ENCODE peak calls at places on chromosomes 16 and 17, in eight cellular contexts. One of them, this sample, is unnamed.

GRCh38 chr17:65561394-65562205 is at the start of gene AXIN2:
- DNase-seq in amniotic stem cell: peak; percentile 64
- DNase-seq in cardiac fibroblast: peak; percentile 89
- DNase-seq in epithelial cell of esophagus: peak; percentile 87
- DNase-seq in CD8-positive, alpha-beta T cell: peak; percentile 84
- DNase-seq in IMR-90: peak; percentile 85
- DNase-seq in NCI-H1092: peak; percentile 63
- DNase-seq in NCI-H1105: peak; percentile 65
- DNase-seq in this sample: peak; percentile 96

GRCh38 chr17:82486186-82487084 is 27.9 kb downstream of the NARF start:
- DNase-seq in cardiac fibroblast: no peak
- DNase-seq in amniotic stem cell: no peak
- DNase-seq in NCI-H1105: no peak
- DNase-seq in CD8-positive, alpha-beta T cell: no peak
- DNase-seq in IMR-90: no peak
- DNase-seq in NCI-H1092: no peak
- DNase-seq in epithelial cell of esophagus: peak; percentile 18
- DNase-seq in this sample: no peak

GRCh38 chr16:10868089-10868488 is 8.9 kb upstream of the CIITA start:
- DNase-seq in IMR-90: no peak
- DNase-seq in amniotic stem cell: no peak
- DNase-seq in NCI-H1092: no peak
- DNase-seq in cardiac fibroblast: no peak
- DNase-seq in CD8-positive, alpha-beta T cell: no peak
- DNase-seq in epithelial cell of esophagus: no peak
- DNase-seq in NCI-H1105: no peak
- DNase-seq in this sample: no peak

GRCh38 chr17:27871407-27871806 is 21.8 kb downstream of the LYRM9 start:
- DNase-seq in NCI-H1092: no peak
- DNase-seq in epithelial cell of esophagus: no peak
- DNase-seq in cardiac fibroblast: no peak
- DNase-seq in IMR-90: no peak
- DNase-seq in CD8-positive, alpha-beta T cell: no peak
- DNase-seq in amniotic stem cell: no peak
- DNase-seq in NCI-H1105: no peak
- DNase-seq in this sample: no peak

GRCh38 chr17:71631483-71631882 is 489.3 kb upstream of the SOX9 start:
- DNase-seq in CD8-positive, alpha-beta T cell: no peak
- DNase-seq in amniotic stem cell: no peak
- DNase-seq in IMR-90: peak; percentile 37
- DNase-seq in epithelial cell of esophagus: peak; percentile 66
- DNase-seq in cardiac fibroblast: peak; percentile 67
- DNase-seq in NCI-H1105: no peak
- DNase-seq in NCI-H1092: no peak
- DNase-seq in this sample: peak; percentile 53

GRCh38 chr16:50338371-50339231 is 30.2 kb downstream of the BRD7 start:
- DNase-seq in IMR-90: peak; percentile 43
- DNase-seq in NCI-H1092: no peak
- DNase-seq in NCI-H1105: no peak
- DNase-seq in cardiac fibroblast: no peak
- DNase-seq in epithelial cell of esophagus: no peak
- DNase-seq in amniotic stem cell: no peak
- DNase-seq in CD8-positive, alpha-beta T cell: no peak
- DNase-seq in this sample: no peak

GRCh38 chr16:60788631-60789030 is 1247.6 kb downstream of the CDH8 start:
- DNase-seq in epithelial cell of esophagus: no peak
- DNase-seq in amniotic stem cell: no peak
- DNase-seq in NCI-H1092: no peak
- DNase-seq in cardiac fibroblast: no peak
- DNase-seq in IMR-90: no peak
- DNase-seq in CD8-positive, alpha-beta T cell: no peak
- DNase-seq in NCI-H1105: no peak
- DNase-seq in this sample: no peak

GRCh38 chr17:45092932-45093430 is 31.9 kb downstream of the NMT1 start:
- DNase-seq in amniotic stem cell: peak; percentile 96
- DNase-seq in NCI-H1092: peak; percentile 85
- DNase-seq in epithelial cell of esophagus: peak; percentile 97
- DNase-seq in IMR-90: peak; percentile 99
- DNase-seq in CD8-positive, alpha-beta T cell: no peak
- DNase-seq in cardiac fibroblast: peak; percentile 98
- DNase-seq in NCI-H1105: no peak
- DNase-seq in this sample: peak; percentile 97

GRCh38 chr17:15261818-15262290 is 3.3 kb downstream of the PMP22 start:
- DNase-seq in amniotic stem cell: no peak
- DNase-seq in NCI-H1105: no peak
- DNase-seq in NCI-H1092: no peak
- DNase-seq in cardiac fibroblast: peak; percentile 49
- DNase-seq in IMR-90: no peak
- DNase-seq in epithelial cell of esophagus: no peak
- DNase-seq in CD8-positive, alpha-beta T cell: no peak
- DNase-seq in this sample: peak; percentile 51

GRCh38 chr17:15377608-15378007 is 36.2 kb upstream of the TEKT3 start:
- DNase-seq in NCI-H1105: no peak
- DNase-seq in NCI-H1092: no peak
- DNase-seq in IMR-90: peak; percentile 54
- DNase-seq in CD8-positive, alpha-beta T cell: no peak
- DNase-seq in amniotic stem cell: no peak
- DNase-seq in epithelial cell of esophagus: no peak
- DNase-seq in cardiac fibroblast: peak; percentile 14
- DNase-seq in this sample: peak; percentile 73

GRCh38 chr16:48157302-48157701 is 1.5 kb upstream of the ABCC12 start:
- DNase-seq in NCI-H1105: no peak
- DNase-seq in CD8-positive, alpha-beta T cell: no peak
- DNase-seq in cardiac fibroblast: no peak
- DNase-seq in amniotic stem cell: no peak
- DNase-seq in epithelial cell of esophagus: no peak
- DNase-seq in NCI-H1092: no peak
- DNase-seq in IMR-90: no peak
- DNase-seq in this sample: no peak

GRCh38 chr17:11996722-11997146 is 541 bp downstream of the ZNF18 start:
- DNase-seq in NCI-H1092: no peak
- DNase-seq in IMR-90: peak; percentile 28
- DNase-seq in amniotic stem cell: peak; percentile 22
- DNase-seq in CD8-positive, alpha-beta T cell: peak; percentile 22
- DNase-seq in epithelial cell of esophagus: peak; percentile 41
- DNase-seq in NCI-H1105: peak; percentile 64
- DNase-seq in cardiac fibroblast: peak; percentile 50
- DNase-seq in this sample: no peak

GRCh38 chr17:8470447-8471047 is 34.9 kb downstream of the NDEL1 start:
- DNase-seq in cardiac fibroblast: no peak
- DNase-seq in NCI-H1092: no peak
- DNase-seq in NCI-H1105: peak; percentile 86
- DNase-seq in epithelial cell of esophagus: no peak
- DNase-seq in IMR-90: no peak
- DNase-seq in CD8-positive, alpha-beta T cell: no peak
- DNase-seq in amniotic stem cell: no peak
- DNase-seq in this sample: peak; percentile 27

GRCh38 chr17:30112794-30113193 is 3.8 kb upstream of the NSRP1 start:
- DNase-seq in epithelial cell of esophagus: no peak
- DNase-seq in amniotic stem cell: no peak
- DNase-seq in CD8-positive, alpha-beta T cell: no peak
- DNase-seq in NCI-H1092: no peak
- DNase-seq in NCI-H1105: no peak
- DNase-seq in cardiac fibroblast: no peak
- DNase-seq in IMR-90: no peak
- DNase-seq in this sample: no peak

GRCh38 chr17:40551874-40552768 is 13.2 kb downstream of the CCR7 start:
- DNase-seq in epithelial cell of esophagus: no peak
- DNase-seq in NCI-H1092: no peak
- DNase-seq in NCI-H1105: no peak
- DNase-seq in amniotic stem cell: peak; percentile 91
- DNase-seq in cardiac fibroblast: peak; percentile 99
- DNase-seq in CD8-positive, alpha-beta T cell: no peak
- DNase-seq in IMR-90: peak; percentile 99
- DNase-seq in this sample: peak; percentile 97

GRCh38 chr17:49494937-49495841 is at the start of gene NGFR:
- DNase-seq in cardiac fibroblast: no peak
- DNase-seq in IMR-90: peak; percentile 13
- DNase-seq in NCI-H1105: peak; percentile 17
- DNase-seq in CD8-positive, alpha-beta T cell: peak; percentile 36
- DNase-seq in NCI-H1092: no peak
- DNase-seq in epithelial cell of esophagus: peak; percentile 34
- DNase-seq in amniotic stem cell: no peak
- DNase-seq in this sample: no peak

GRCh38 chr17:57379237-57380054 is 123.1 kb downstream of the MSI2 start:
- DNase-seq in IMR-90: peak; percentile 12
- DNase-seq in CD8-positive, alpha-beta T cell: no peak
- DNase-seq in NCI-H1105: no peak
- DNase-seq in cardiac fibroblast: peak; percentile 40
- DNase-seq in amniotic stem cell: no peak
- DNase-seq in NCI-H1092: no peak
- DNase-seq in epithelial cell of esophagus: no peak
- DNase-seq in this sample: peak; percentile 27

GRCh38 chr17:80419255-80419654 is 4.3 kb downstream of the ENDOV start:
- DNase-seq in CD8-positive, alpha-beta T cell: no peak
- DNase-seq in amniotic stem cell: no peak
- DNase-seq in NCI-H1105: no peak
- DNase-seq in NCI-H1092: no peak
- DNase-seq in epithelial cell of esophagus: no peak
- DNase-seq in IMR-90: no peak
- DNase-seq in cardiac fibroblast: no peak
- DNase-seq in this sample: no peak

GRCh38 chr17:79988163-79988971 is 47.3 kb downstream of the TBC1D16 start:
- DNase-seq in CD8-positive, alpha-beta T cell: no peak
- DNase-seq in IMR-90: peak; percentile 89
- DNase-seq in epithelial cell of esophagus: peak; percentile 45
- DNase-seq in NCI-H1092: peak; percentile 16
- DNase-seq in NCI-H1105: peak; percentile 41
- DNase-seq in cardiac fibroblast: peak; percentile 79
- DNase-seq in amniotic stem cell: peak; percentile 65
- DNase-seq in this sample: peak; percentile 87

GRCh38 chr16:47604306-47604705 is 143.2 kb downstream of the PHKB start:
- DNase-seq in epithelial cell of esophagus: no peak
- DNase-seq in NCI-H1105: no peak
- DNase-seq in amniotic stem cell: no peak
- DNase-seq in cardiac fibroblast: no peak
- DNase-seq in CD8-positive, alpha-beta T cell: no peak
- DNase-seq in NCI-H1092: no peak
- DNase-seq in IMR-90: no peak
- DNase-seq in this sample: no peak

GRCh38 chr16:55480228-55480655 is 1.2 kb downstream of the MMP2 start:
- DNase-seq in cardiac fibroblast: peak; percentile 92
- DNase-seq in amniotic stem cell: peak; percentile 73
- DNase-seq in IMR-90: peak; percentile 93
- DNase-seq in NCI-H1105: peak; percentile 17
- DNase-seq in NCI-H1092: no peak
- DNase-seq in CD8-positive, alpha-beta T cell: no peak
- DNase-seq in epithelial cell of esophagus: peak; percentile 26
- DNase-seq in this sample: peak; percentile 92

GRCh38 chr16:48295493-48296281 is 48.3 kb upstream of the ABCC11 start:
- DNase-seq in amniotic stem cell: no peak
- DNase-seq in NCI-H1092: no peak
- DNase-seq in IMR-90: no peak
- DNase-seq in CD8-positive, alpha-beta T cell: no peak
- DNase-seq in NCI-H1105: no peak
- DNase-seq in cardiac fibroblast: no peak
- DNase-seq in epithelial cell of esophagus: peak; percentile 91
- DNase-seq in this sample: no peak

GRCh38 chr17:19024101-19025078 is 19.8 kb upstream of the FAM83G start:
- DNase-seq in IMR-90: peak; percentile 26
- DNase-seq in CD8-positive, alpha-beta T cell: no peak
- DNase-seq in NCI-H1105: no peak
- DNase-seq in NCI-H1092: no peak
- DNase-seq in epithelial cell of esophagus: peak; percentile 96
- DNase-seq in cardiac fibroblast: peak; percentile 78
- DNase-seq in amniotic stem cell: peak; percentile 8
- DNase-seq in this sample: no peak

GRCh38 chr17:187130-187529 is 5.7 kb upstream of the DOC2B start:
- DNase-seq in epithelial cell of esophagus: no peak
- DNase-seq in NCI-H1105: no peak
- DNase-seq in amniotic stem cell: no peak
- DNase-seq in cardiac fibroblast: no peak
- DNase-seq in IMR-90: no peak
- DNase-seq in NCI-H1092: no peak
- DNase-seq in CD8-positive, alpha-beta T cell: no peak
- DNase-seq in this sample: no peak

GRCh38 chr17:78697122-78697845 is 84.8 kb downstream of the CYTH1 start:
- DNase-seq in CD8-positive, alpha-beta T cell: no peak
- DNase-seq in IMR-90: peak; percentile 56
- DNase-seq in NCI-H1092: no peak
- DNase-seq in NCI-H1105: no peak
- DNase-seq in epithelial cell of esophagus: no peak
- DNase-seq in amniotic stem cell: no peak
- DNase-seq in cardiac fibroblast: peak; percentile 67
- DNase-seq in this sample: peak; percentile 69

GRCh38 chr17:78117027-78117981 is 11.3 kb downstream of the TMC6 start:
- DNase-seq in IMR-90: no peak
- DNase-seq in cardiac fibroblast: no peak
- DNase-seq in CD8-positive, alpha-beta T cell: no peak
- DNase-seq in NCI-H1092: peak; percentile 67
- DNase-seq in amniotic stem cell: no peak
- DNase-seq in epithelial cell of esophagus: peak; percentile 26
- DNase-seq in NCI-H1105: peak; percentile 71
- DNase-seq in this sample: no peak

GRCh38 chr17:81940538-81941483 is 3.7 kb upstream of the PYCR1 start:
- DNase-seq in CD8-positive, alpha-beta T cell: no peak
- DNase-seq in epithelial cell of esophagus: no peak
- DNase-seq in amniotic stem cell: no peak
- DNase-seq in NCI-H1105: no peak
- DNase-seq in NCI-H1092: no peak
- DNase-seq in cardiac fibroblast: no peak
- DNase-seq in IMR-90: no peak
- DNase-seq in this sample: no peak

GRCh38 chr16:86961133-86961720 is 356.0 kb downstream of the C16orf95 start:
- DNase-seq in amniotic stem cell: no peak
- DNase-seq in NCI-H1105: no peak
- DNase-seq in CD8-positive, alpha-beta T cell: no peak
- DNase-seq in IMR-90: peak; percentile 72
- DNase-seq in NCI-H1092: no peak
- DNase-seq in cardiac fibroblast: no peak
- DNase-seq in epithelial cell of esophagus: no peak
- DNase-seq in this sample: no peak

GRCh38 chr17:48767263-48767774 is 38.8 kb upstream of the HOXB13 start:
- DNase-seq in NCI-H1092: no peak
- DNase-seq in NCI-H1105: no peak
- DNase-seq in CD8-positive, alpha-beta T cell: no peak
- DNase-seq in amniotic stem cell: no peak
- DNase-seq in cardiac fibroblast: no peak
- DNase-seq in epithelial cell of esophagus: no peak
- DNase-seq in IMR-90: no peak
- DNase-seq in this sample: no peak

GRCh38 chr16:13120557-13120956 is 219.2 kb downstream of the SHISA9 start:
- DNase-seq in NCI-H1092: no peak
- DNase-seq in epithelial cell of esophagus: no peak
- DNase-seq in cardiac fibroblast: no peak
- DNase-seq in IMR-90: no peak
- DNase-seq in amniotic stem cell: no peak
- DNase-seq in NCI-H1105: no peak
- DNase-seq in CD8-positive, alpha-beta T cell: no peak
- DNase-seq in this sample: no peak

GRCh38 chr16:2154533-2155090 is 970 bp upstream of the TRAF7 start:
- DNase-seq in NCI-H1092: no peak
- DNase-seq in IMR-90: no peak
- DNase-seq in CD8-positive, alpha-beta T cell: no peak
- DNase-seq in epithelial cell of esophagus: no peak
- DNase-seq in amniotic stem cell: no peak
- DNase-seq in cardiac fibroblast: peak; percentile 20
- DNase-seq in NCI-H1105: no peak
- DNase-seq in this sample: no peak

GRCh38 chr17:7707446-7707845 is 2.4 kb downstream of the EFNB3 start:
- DNase-seq in NCI-H1105: peak; percentile 19
- DNase-seq in amniotic stem cell: no peak
- DNase-seq in IMR-90: no peak
- DNase-seq in NCI-H1092: no peak
- DNase-seq in cardiac fibroblast: no peak
- DNase-seq in CD8-positive, alpha-beta T cell: no peak
- DNase-seq in epithelial cell of esophagus: no peak
- DNase-seq in this sample: no peak

GRCh38 chr17:76527430-76528111 is 9.9 kb downstream of the CYGB start:
- DNase-seq in epithelial cell of esophagus: peak; percentile 63
- DNase-seq in NCI-H1105: no peak
- DNase-seq in amniotic stem cell: no peak
- DNase-seq in CD8-positive, alpha-beta T cell: peak; percentile 40
- DNase-seq in NCI-H1092: no peak
- DNase-seq in IMR-90: peak; percentile 80
- DNase-seq in cardiac fibroblast: peak; percentile 94
- DNase-seq in this sample: peak; percentile 80